ENCODE peak calls at places on chromosome 11, in five cellular contexts. K is CD4-positive, alpha-beta memory T cell; M is gastrocnemius medialis; E is IMR-90; T is astrocyte of the spinal cord. D is an unnamed sample.

GRCh38 chr11:8533332-8533731 is 60.7 kb downstream of the STK33 start:
- DNase-seq in K (no peak), M (no peak), E (no peak), T (no peak), D (peak; percentile 48)

GRCh38 chr11:114916406-114916805 is 238.1 kb downstream of the NXPE2 start:
- DNase-seq in K (no peak), M (no peak), E (no peak), T (no peak), D (no peak)

GRCh38 chr11:28981331-28981865 is 873.2 kb downstream of the METTL15 start:
- DNase-seq in K (no peak), M (no peak), E (peak; percentile 31), T (peak; percentile 26), D (no peak)

GRCh38 chr11:120566176-120566575 is 54.6 kb downstream of the GRIK4 start:
- DNase-seq in K (no peak), M (no peak), E (peak; percentile 54), T (peak; percentile 19), D (no peak)

GRCh38 chr11:101863361-101863760 is 51.4 kb upstream of the CEP126 start:
- DNase-seq in K (no peak), M (no peak), E (peak; percentile 79), T (peak; percentile 68), D (no peak)

GRCh38 chr11:83827940-83828554 is 541.9 kb upstream of the CCDC90B start:
- DNase-seq in K (no peak), M (no peak), E (peak; percentile 52), T (peak; percentile 67), D (no peak)

GRCh38 chr11:45333506-45333971 is 47.4 kb upstream of the SYT13 start:
- DNase-seq in K (no peak), M (no peak), E (peak; percentile 65), T (peak; percentile 43), D (no peak)

GRCh38 chr11:60193687-60194433 is 11.0 kb upstream of the MS4A6A start:
- DNase-seq in K (peak; percentile 61), M (no peak), E (peak; percentile 11), T (peak; percentile 1), D (peak; percentile 83)

GRCh38 chr11:10314199-10315072 is 9.6 kb downstream of the ADM start:
- DNase-seq in K (no peak), M (no peak), E (peak; percentile 71), T (peak; percentile 67), D (peak; percentile 50)

GRCh38 chr11:12516387-12517110 is 139.2 kb downstream of the PARVA start:
- DNase-seq in K (no peak), M (no peak), E (no peak), T (no peak), D (no peak)

GRCh38 chr11:99419991-99420390 is 399.2 kb downstream of the CNTN5 start:
- DNase-seq in K (no peak), M (no peak), E (no peak), T (no peak), D (no peak)

GRCh38 chr11:10504490-10504889 is 36.5 kb downstream of the RNF141 start:
- DNase-seq in K (no peak), M (no peak), E (no peak), T (no peak), D (no peak)

GRCh38 chr11:12114487-12115033 is 4.2 kb downstream of the MICAL2 start:
- DNase-seq in K (no peak), M (no peak), E (peak; percentile 98), T (peak; percentile 54), D (no peak)

GRCh38 chr11:66996609-66997273 is 21.6 kb downstream of the C11orf86 start:
- DNase-seq in K (no peak), M (no peak), E (peak; percentile 76), T (no peak), D (no peak)

GRCh38 chr11:75342966-75343870 is 8.2 kb downstream of the ARRB1 start:
- DNase-seq in K (no peak), M (no peak), E (peak; percentile 65), T (no peak), D (no peak)

GRCh38 chr11:5712507-5712906 is 22.9 kb downstream of the TRIM22 start:
- DNase-seq in K (no peak), M (no peak), E (peak; percentile 5), T (peak; percentile 22), D (no peak)

GRCh38 chr11:69051381-69052342 is 2.9 kb downstream of the TPCN2 start:
- DNase-seq in K (no peak), M (no peak), E (no peak), T (no peak), D (peak; percentile 65)

GRCh38 chr11:106656646-106657045 is 361.6 kb downstream of the GUCY1A2 start:
- DNase-seq in K (no peak), M (no peak), E (no peak), T (no peak), D (no peak)

GRCh38 chr11:35427158-35427557 is 7.8 kb upstream of the SLC1A2 start:
- DNase-seq in K (no peak), M (no peak), E (peak; percentile 54), T (peak; percentile 82), D (no peak)

GRCh38 chr11:5983443-5983842 is 3.3 kb downstream of the OR52L1 start:
- DNase-seq in K (no peak), M (no peak), E (no peak), T (no peak), D (no peak)

GRCh38 chr11:111939836-111940604 is 2.9 kb downstream of the DIXDC1 start:
- DNase-seq in K (no peak), M (no peak), E (peak; percentile 94), T (peak; percentile 90), D (no peak)

GRCh38 chr11:100741866-100742625 is 55.0 kb downstream of the ARHGAP42 start:
- DNase-seq in K (no peak), M (no peak), E (peak; percentile 30), T (no peak), D (no peak)

GRCh38 chr11:61554172-61554988 is 26.5 kb downstream of the SYT7 start:
- DNase-seq in K (no peak), M (no peak), E (no peak), T (no peak), D (no peak)

GRCh38 chr11:78061088-78061920 is 2.4 kb upstream of the THRSP start:
- DNase-seq in K (no peak), M (peak; percentile 66), E (no peak), T (no peak), D (no peak)

GRCh38 chr11:60705895-60706294 is 6.5 kb downstream of the MS4A8 start:
- DNase-seq in K (no peak), M (no peak), E (no peak), T (no peak), D (no peak)

GRCh38 chr11:108199446-108200321 is 22.8 kb downstream of the NPAT start:
- DNase-seq in K (peak; percentile 73), M (no peak), E (peak; percentile 68), T (peak; percentile 56), D (no peak)

GRCh38 chr11:119323532-119324033 is 6.7 kb upstream of the MCAM start:
- DNase-seq in K (peak; percentile 80), M (no peak), E (peak; percentile 66), T (peak; percentile 71), D (no peak)

GRCh38 chr11:3626250-3626960 is 15.4 kb downstream of the ART5 start:
- DNase-seq in K (no peak), M (no peak), E (no peak), T (no peak), D (no peak)

GRCh38 chr11:36333897-36334296 is 37.8 kb downstream of the PRR5L start:
- DNase-seq in K (no peak), M (no peak), E (peak; percentile 53), T (peak; percentile 38), D (no peak)

GRCh38 chr11:58924230-58924629 is 15.1 kb upstream of the GLYATL1 start:
- DNase-seq in K (no peak), M (no peak), E (no peak), T (no peak), D (no peak)

GRCh38 chr11:58926251-58926650 is 13.0 kb upstream of the GLYATL1 start:
- DNase-seq in K (no peak), M (no peak), E (peak; percentile 72), T (peak; percentile 17), D (no peak)

GRCh38 chr11:58921778-58922390 is 17.4 kb upstream of the GLYATL1 start:
- DNase-seq in K (no peak), M (no peak), E (no peak), T (no peak), D (no peak)

GRCh38 chr11:58922475-58922874 is 16.8 kb upstream of the GLYATL1 start:
- DNase-seq in K (no peak), M (no peak), E (no peak), T (no peak), D (no peak)

GRCh38 chr11:58923300-58923788 is 15.9 kb upstream of the GLYATL1 start:
- DNase-seq in K (no peak), M (no peak), E (peak; percentile 46), T (peak; percentile 54), D (no peak)
- H3K4me3 ChIP-seq in K (no peak overlapping the region), M (no peak overlapping the region), E (peak overlapping the region; percentile 27), T (peak overlapping the region; percentile 10), D (no peak overlapping the region)

GRCh38 chr11:132228756-132229325 is 858.4 kb downstream of the NTM start:
- DNase-seq in K (no peak), M (no peak), E (peak; percentile 43), T (peak; percentile 81), D (no peak)
- H3K4me3 ChIP-seq in K (no peak overlapping the region), M (no peak overlapping the region), E (no peak overlapping the region), T (no peak overlapping the region), D (no peak overlapping the region)

DNA sequence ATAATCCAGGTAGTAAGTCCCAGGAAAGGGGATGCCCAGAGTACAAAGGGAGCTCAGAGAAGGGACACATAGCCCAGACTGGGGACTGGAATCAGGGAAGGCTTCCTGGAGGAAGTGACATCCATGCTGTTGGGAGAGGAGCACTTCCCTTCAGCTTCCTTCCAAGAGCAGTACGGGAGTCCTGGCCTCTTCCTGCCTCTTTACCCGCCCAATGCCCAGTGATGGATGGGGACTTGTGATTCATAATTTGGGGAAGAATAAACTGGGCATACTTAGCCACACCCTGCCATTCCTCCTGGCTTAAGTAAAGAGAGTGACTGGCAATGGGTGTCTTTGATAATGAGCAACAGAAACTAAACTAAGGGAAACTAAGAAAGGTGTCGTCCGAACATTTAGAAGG is 11.5 kb downstream of the C11orf91 start:
- DNase-seq in K (no peak), M (no peak), E (no peak), T (no peak), D (no peak)
- H3K4me3 ChIP-seq in K (no peak overlapping the region), M (no peak overlapping the region), E (no peak overlapping the region), T (no peak overlapping the region), D (no peak overlapping the region)

GRCh38 chr11:128553662-128554392 is 33.5 kb downstream of the ETS1 start:
- DNase-seq in K (no peak), M (no peak), E (peak; percentile 32), T (peak; percentile 32), D (no peak)
- H3K4me3 ChIP-seq in K (no peak overlapping the region), M (no peak overlapping the region), E (no peak overlapping the region), T (no peak overlapping the region), D (peak overlapping the region; percentile 53)

GRCh38 chr11:94140154-94140655 is 11.6 kb downstream of the PANX1 start:
- DNase-seq in K (no peak), M (no peak), E (no peak), T (no peak), D (no peak)
- H3K4me3 ChIP-seq in K (no peak overlapping the region), M (no peak overlapping the region), E (no peak overlapping the region), T (no peak overlapping the region), D (no peak overlapping the region)